ENCODE peak calls at places on chromosomes 4 and X, in four cellular contexts. M is small intestine, O is fibroblast of lung, K is uterus. Q is an unnamed sample.

GRCh38 chrX:17412692-17413091 is 37.7 kb downstream of the NHS start:
- DNase-seq in M (no peak), O (peak; percentile 87), K (no peak), Q (no peak)

GRCh38 chr4:89658701-89659024 is 178.3 kb downstream of the SNCA start:
- DNase-seq in M (no peak), O (no peak), K (no peak), Q (no peak)

GRCh38 chr4:7068883-7069282 is 1.0 kb upstream of the GRPEL1 start:
- DNase-seq in M (no peak), O (peak; percentile 33), K (no peak), Q (no peak)

GRCh38 chr4:17664755-17665154 is 50.3 kb downstream of the MED28 start:
- DNase-seq in M (no peak), O (no peak), K (no peak), Q (no peak)

GRCh38 chr4:152943673-152944072 is 7.5 kb downstream of the FHDC1 start:
- DNase-seq in M (no peak), O (peak; percentile 49), K (peak; percentile 40), Q (no peak)

GRCh38 chrX:119999087-119999634 is 55.6 kb upstream of the NKAP start:
- DNase-seq in M (no peak), O (no peak), K (no peak), Q (no peak)

GRCh38 chrX:68938244-68939004 is 109.6 kb downstream of the EFNB1 start:
- DNase-seq in M (no peak), O (peak; percentile 84), K (no peak), Q (no peak)

GRCh38 chr4:158770671-158771070 is 1.8 kb downstream of the FNIP2 start:
- DNase-seq in M (no peak), O (no peak), K (no peak), Q (no peak)

GRCh38 chr4:142434519-142435224 is 411.4 kb downstream of the INPP4B start:
- DNase-seq in M (no peak), O (no peak), K (no peak), Q (no peak)

GRCh38 chrX:46446727-46447378 is 98.4 kb downstream of the ZNF674 start:
- DNase-seq in M (peak; percentile 73), O (peak; percentile 62), K (peak; percentile 83), Q (peak; percentile 72)

GRCh38 chrX:154457491-154458115 is 478 bp upstream of the PLXNA3 start:
- DNase-seq in M (peak; percentile 59), O (no peak), K (no peak), Q (peak; percentile 1)

GRCh38 chr4:148716361-148717063 is 274.3 kb upstream of the NR3C2 start:
- DNase-seq in M (peak; percentile 38), O (no peak), K (no peak), Q (no peak)

GRCh38 chr4:8664976-8665375 is 72.4 kb downstream of the CPZ start:
- DNase-seq in M (no peak), O (no peak), K (no peak), Q (no peak)

GRCh38 chr4:109294006-109294405 is 8.5 kb downstream of the COL25A1 start:
- DNase-seq in M (peak; percentile 20), O (no peak), K (no peak), Q (no peak)

GRCh38 chrX:105323951-105324350 is 103.5 kb upstream of the TEX13A start:
- DNase-seq in M (no peak), O (peak; percentile 60), K (no peak), Q (no peak)
- H3K27ac ChIP-seq in M (no peak overlapping the region), O (no peak overlapping the region), K (no peak overlapping the region), Q (no peak overlapping the region)

GRCh38 chrX:125846251-125846650 is 319.8 kb downstream of the DCAF12L2 start:
- DNase-seq in M (no peak), O (no peak), K (no peak), Q (no peak)

GRCh38 chrX:125850693-125851092 is 315.4 kb downstream of the DCAF12L2 start:
- DNase-seq in M (no peak), O (no peak), K (no peak), Q (no peak)
- H3K27ac ChIP-seq in M (no peak overlapping the region), O (no peak overlapping the region), K (no peak overlapping the region), Q (no peak overlapping the region)

GRCh38 chr4:65999518-65999871 is 329.2 kb upstream of the EPHA5 start:
- DNase-seq in M (no peak), O (no peak), K (no peak), Q (no peak)
- H3K27ac ChIP-seq in M (no peak overlapping the region), O (no peak overlapping the region), K (no peak overlapping the region), Q (no peak overlapping the region)

DNA sequence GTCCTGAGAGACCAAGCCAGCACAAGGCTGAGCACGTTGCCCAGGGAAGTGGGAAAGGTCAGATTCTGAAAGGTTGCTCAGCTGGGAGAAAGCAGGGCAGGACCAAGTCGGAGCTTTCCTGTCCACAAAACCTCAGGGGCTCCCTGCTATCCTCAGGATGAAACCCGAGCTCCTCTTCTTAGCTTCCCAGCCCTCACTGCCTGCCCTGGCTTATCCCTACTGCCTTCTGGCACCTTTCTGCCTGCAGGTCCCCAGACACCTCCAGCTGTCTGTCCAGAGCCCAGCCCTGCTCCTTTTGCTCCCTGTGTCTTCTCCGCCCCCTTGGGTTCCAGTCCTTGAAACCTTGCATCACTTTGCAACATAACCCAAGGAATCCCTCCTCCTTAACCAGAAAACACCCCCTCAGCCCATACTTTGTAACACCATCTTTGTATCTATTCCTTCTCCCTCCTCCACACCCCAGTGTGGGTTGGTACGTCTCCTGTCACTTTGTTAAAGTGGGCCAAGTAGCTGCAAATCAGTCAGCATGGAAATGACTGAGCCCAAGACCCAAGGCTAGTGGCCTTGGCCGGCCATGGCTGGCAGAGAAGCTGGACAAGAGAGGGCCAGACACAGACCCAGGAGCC is 20.0 kb upstream of the PRRG3 start:
- DNase-seq in M (no peak), O (no peak), K (no peak), Q (no peak)
- H3K27ac ChIP-seq in M (no peak overlapping the region), O (no peak overlapping the region), K (no peak overlapping the region), Q (no peak overlapping the region)

Q was measured in caudate nucleus.